ENCODE peak calls at places on chromosomes 4 and X, in five cellular contexts. N, K, R, P and W are unnamed samples.

GRCh38 chr4:95193391-95194224 is 355.2 kb downstream of the UNC5C start:
- DNase-seq in R (no peak), P (peak; percentile 64), N (no peak), K (no peak), W (no peak)

GRCh38 chrX:99301990-99302389 is 1108.1 kb downstream of the PCDH19 start:
- DNase-seq in R (no peak), N (no peak), P (no peak), K (peak; percentile 59), W (peak; percentile 15)

GRCh38 chrX:47991263-47992092 is 12.3 kb downstream of the ZNF182 start:
- DNase-seq in N (no peak), K (no peak), P (no peak), R (no peak), W (no peak)

GRCh38 chr4:37976513-37976912 is 16.3 kb downstream of the PTTG2 start:
- DNase-seq in N (no peak), P (peak; percentile 11), R (no peak), K (no peak), W (no peak)

GRCh38 chr4:149825336-149825735 is 9.7 kb upstream of the IQCM start:
- DNase-seq in R (no peak), N (no peak), K (no peak), P (no peak), W (no peak)

GRCh38 chr4:161505141-161505540 is 658.7 kb downstream of the FSTL5 start:
- DNase-seq in P (no peak), N (no peak), R (no peak), K (no peak), W (no peak)

GRCh38 chrX:633655-634305 is 3.2 kb downstream of the SHOX start:
- DNase-seq in P (no peak), N (no peak), R (no peak), K (no peak), W (no peak)

GRCh38 chrX:101485212-101486064 is at the start of gene ARMCX4:
- DNase-seq in P (peak; percentile 66), R (peak; percentile 20), K (no peak), N (peak; percentile 13), W (no peak)

GRCh38 chr4:40831462-40831861 is 81.7 kb downstream of the NSUN7 start:
- DNase-seq in N (no peak), R (no peak), K (no peak), P (peak; percentile 86), W (no peak)

GRCh38 chr4:145131848-145132247 is 33.7 kb downstream of the ABCE1 start:
- DNase-seq in R (no peak), P (no peak), K (no peak), N (no peak), W (no peak)

GRCh38 chr4:40065010-40065409 is 8.4 kb downstream of the N4BP2 start:
- DNase-seq in R (no peak), P (no peak), K (no peak), N (no peak), W (no peak)

GRCh38 chrX:109327271-109327670 is 154.6 kb downstream of the GUCY2F start:
- DNase-seq in K (no peak), P (no peak), R (no peak), N (no peak), W (no peak)

GRCh38 chr4:86640469-86640868 is 46.4 kb downstream of the PTPN13 start:
- DNase-seq in K (no peak), P (no peak), N (no peak), R (no peak), W (no peak)

GRCh38 chr4:147840846-147841732 is 109.2 kb downstream of the ARHGAP10 start:
- DNase-seq in P (no peak), N (no peak), R (no peak), K (no peak), W (no peak)

GRCh38 chrX:49727847-49728246 is 32.1 kb upstream of the PAGE1 start:
- DNase-seq in P (no peak), K (no peak), R (no peak), N (no peak), W (no peak)

GRCh38 chr4:70688795-70689231 is 481 bp downstream of the UTP3 start:
- DNase-seq in P (no peak), K (peak; percentile 30), R (no peak), N (no peak), W (no peak)

GRCh38 chr4:99610605-99611172 is 36.1 kb downstream of the MTTP start:
- DNase-seq in R (no peak), K (no peak), P (no peak), N (no peak), W (no peak)

GRCh38 chr4:98921292-98921691 is 7.6 kb downstream of the EIF4E start:
- DNase-seq in R (no peak), K (no peak), N (no peak), P (no peak), W (no peak)

GRCh38 chr4:38951598-38951997 is 80.6 kb downstream of the TMEM156 start:
- DNase-seq in P (no peak), R (no peak), K (no peak), N (no peak), W (no peak)